ENCODE peak calls at places on chromosomes 12 and 14, in six cellular contexts. One of them, this sample, is unnamed.

GRCh38 chr14:101928415-101928841 is 35.9 kb upstream of the DYNC1H1 start:
- DNase-seq in A549: no peak
- DNase-seq in sigmoid colon: peak
- DNase-seq in thoracic aorta: no peak
- DNase-seq in heart left ventricle: no peak
- DNase-seq in fibroblast of mammary gland: peak
- DNase-seq in this sample: no peak

GRCh38 chr12:94689002-94689645 is 38.8 kb upstream of the TMCC3 start:
- DNase-seq in A549: no peak
- DNase-seq in sigmoid colon: no peak
- DNase-seq in thoracic aorta: no peak
- DNase-seq in heart left ventricle: no peak
- DNase-seq in fibroblast of mammary gland: peak
- DNase-seq in this sample: no peak

GRCh38 chr14:29654910-29655590 is 272.6 kb downstream of the PRKD1 start:
- DNase-seq in A549: no peak
- DNase-seq in sigmoid colon: no peak
- DNase-seq in thoracic aorta: no peak
- DNase-seq in heart left ventricle: no peak
- DNase-seq in fibroblast of mammary gland: peak
- DNase-seq in this sample: no peak

GRCh38 chr12:57087689-57088441 is 1.0 kb upstream of the NAB2 start:
- DNase-seq in A549: peak
- DNase-seq in sigmoid colon: peak
- DNase-seq in thoracic aorta: peak
- DNase-seq in heart left ventricle: peak
- DNase-seq in fibroblast of mammary gland: peak
- DNase-seq in this sample: peak

GRCh38 chr14:103522649-103523582 is at the start of gene CKB:
- DNase-seq in A549: peak
- DNase-seq in sigmoid colon: peak
- DNase-seq in thoracic aorta: no peak
- DNase-seq in heart left ventricle: peak
- DNase-seq in fibroblast of mammary gland: no peak
- DNase-seq in this sample: no peak

GRCh38 chr12:56631790-56632700 is 1.9 kb upstream of the BAZ2A start:
- DNase-seq in A549: peak
- DNase-seq in sigmoid colon: peak
- DNase-seq in thoracic aorta: peak
- DNase-seq in heart left ventricle: peak
- DNase-seq in fibroblast of mammary gland: peak
- DNase-seq in this sample: peak

GRCh38 chr12:46214668-46215429 is 54.0 kb downstream of the SLC38A1 start:
- DNase-seq in A549: no peak
- DNase-seq in sigmoid colon: no peak
- DNase-seq in thoracic aorta: no peak
- DNase-seq in heart left ventricle: no peak
- DNase-seq in fibroblast of mammary gland: no peak
- DNase-seq in this sample: no peak

GRCh38 chr12:106897082-106897481 is 58.6 kb upstream of the TMEM263 start:
- DNase-seq in A549: peak
- DNase-seq in sigmoid colon: no peak
- DNase-seq in thoracic aorta: no peak
- DNase-seq in heart left ventricle: no peak
- DNase-seq in fibroblast of mammary gland: peak
- DNase-seq in this sample: no peak

GRCh38 chr14:56176530-56176929 is 58.3 kb downstream of the PELI2 start:
- DNase-seq in A549: no peak
- DNase-seq in sigmoid colon: no peak
- DNase-seq in thoracic aorta: no peak
- DNase-seq in heart left ventricle: no peak
- DNase-seq in fibroblast of mammary gland: no peak
- DNase-seq in this sample: no peak

GRCh38 chr14:95993768-95994592 is 45.2 kb upstream of the C14orf132 start:
- DNase-seq in A549: peak
- DNase-seq in sigmoid colon: no peak
- DNase-seq in thoracic aorta: no peak
- DNase-seq in heart left ventricle: no peak
- DNase-seq in fibroblast of mammary gland: peak
- DNase-seq in this sample: peak

GRCh38 chr12:52019123-52019770 is 12.5 kb downstream of the TAMALIN start:
- DNase-seq in A549: no peak
- DNase-seq in sigmoid colon: peak
- DNase-seq in thoracic aorta: no peak
- DNase-seq in heart left ventricle: no peak
- DNase-seq in fibroblast of mammary gland: no peak
- DNase-seq in this sample: no peak

GRCh38 chr12:15621140-15621539 is 168.0 kb downstream of the EPS8 start:
- DNase-seq in A549: no peak
- DNase-seq in sigmoid colon: no peak
- DNase-seq in thoracic aorta: no peak
- DNase-seq in heart left ventricle: no peak
- DNase-seq in fibroblast of mammary gland: no peak
- DNase-seq in this sample: no peak

GRCh38 chr14:39897657-39898056 is 465.4 kb upstream of the FBXO33 start:
- DNase-seq in A549: no peak
- DNase-seq in sigmoid colon: no peak
- DNase-seq in thoracic aorta: no peak
- DNase-seq in heart left ventricle: no peak
- DNase-seq in fibroblast of mammary gland: no peak
- DNase-seq in this sample: no peak

GRCh38 chr14:105089746-105090492 is 24.7 kb upstream of the GPR132 start:
- DNase-seq in A549: peak
- DNase-seq in sigmoid colon: peak
- DNase-seq in thoracic aorta: no peak
- DNase-seq in heart left ventricle: no peak
- DNase-seq in fibroblast of mammary gland: no peak
- DNase-seq in this sample: no peak

GRCh38 chr12:120759591-120760348 is 34.1 kb downstream of the ACADS start:
- DNase-seq in A549: no peak
- DNase-seq in sigmoid colon: no peak
- DNase-seq in thoracic aorta: no peak
- DNase-seq in heart left ventricle: no peak
- DNase-seq in fibroblast of mammary gland: no peak
- DNase-seq in this sample: no peak

GRCh38 chr12:45637706-45638105 is 91.8 kb upstream of the ARID2 start:
- DNase-seq in A549: no peak
- DNase-seq in sigmoid colon: no peak
- DNase-seq in thoracic aorta: no peak
- DNase-seq in heart left ventricle: no peak
- DNase-seq in fibroblast of mammary gland: peak
- DNase-seq in this sample: no peak

GRCh38 chr12:57627504-57628279 is 5.3 kb downstream of the B4GALNT1 start:
- DNase-seq in A549: no peak
- DNase-seq in sigmoid colon: peak
- DNase-seq in thoracic aorta: no peak
- DNase-seq in heart left ventricle: no peak
- DNase-seq in fibroblast of mammary gland: no peak
- DNase-seq in this sample: no peak

GRCh38 chr14:81247271-81247766 is 26.6 kb upstream of the GTF2A1 start:
- DNase-seq in A549: no peak
- DNase-seq in sigmoid colon: no peak
- DNase-seq in thoracic aorta: no peak
- DNase-seq in heart left ventricle: no peak
- DNase-seq in fibroblast of mammary gland: no peak
- DNase-seq in this sample: no peak

GRCh38 chr12:3587402-3588013 is 96.5 kb downstream of the PRMT8 start:
- DNase-seq in A549: no peak
- DNase-seq in sigmoid colon: peak
- DNase-seq in thoracic aorta: no peak
- DNase-seq in heart left ventricle: no peak
- DNase-seq in fibroblast of mammary gland: no peak
- DNase-seq in this sample: no peak

GRCh38 chr12:5945071-5946008 is at the start of gene ANO2:
- DNase-seq in A549: no peak
- DNase-seq in sigmoid colon: no peak
- DNase-seq in thoracic aorta: no peak
- DNase-seq in heart left ventricle: no peak
- DNase-seq in fibroblast of mammary gland: no peak
- DNase-seq in this sample: no peak

DNA sequence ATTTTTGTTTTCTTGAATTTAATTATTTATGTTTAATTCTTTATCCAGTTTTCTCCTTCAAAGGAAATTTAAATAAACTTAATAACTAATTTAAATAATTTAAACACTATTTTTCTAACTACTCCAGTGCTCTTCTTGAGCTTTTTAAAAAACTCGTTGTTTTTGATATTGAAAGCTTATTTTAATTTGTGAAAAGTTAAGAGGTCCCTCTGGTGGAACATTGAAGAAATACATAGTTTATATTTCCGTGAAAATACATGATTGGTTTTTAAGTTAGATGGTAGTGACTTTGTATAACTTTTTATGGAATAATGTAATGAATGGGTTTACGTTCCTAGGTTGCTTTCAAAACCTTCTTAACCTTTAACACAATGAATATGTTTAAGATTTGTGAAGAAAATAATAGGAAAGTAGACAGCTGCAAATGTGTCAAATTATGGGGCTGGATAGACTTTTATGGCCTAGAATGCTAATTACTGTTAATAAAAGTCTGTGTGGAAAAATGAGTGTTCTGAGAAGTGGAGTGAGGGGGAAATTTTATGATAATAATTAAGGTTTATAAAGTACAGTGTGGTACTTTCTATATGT is 45.9 kb upstream of the MSRB3 start:
- DNase-seq in A549: peak
- DNase-seq in sigmoid colon: no peak
- DNase-seq in thoracic aorta: no peak
- DNase-seq in heart left ventricle: no peak
- DNase-seq in fibroblast of mammary gland: peak
- DNase-seq in this sample: no peak
- H3K4me3 ChIP-seq in A549: no peak
- H3K4me3 ChIP-seq in sigmoid colon: no peak
- H3K4me3 ChIP-seq in thoracic aorta: no peak
- H3K4me3 ChIP-seq in heart left ventricle: no peak
- H3K4me3 ChIP-seq in fibroblast of mammary gland: no peak
- H3K4me3 ChIP-seq in this sample: no peak

DNA sequence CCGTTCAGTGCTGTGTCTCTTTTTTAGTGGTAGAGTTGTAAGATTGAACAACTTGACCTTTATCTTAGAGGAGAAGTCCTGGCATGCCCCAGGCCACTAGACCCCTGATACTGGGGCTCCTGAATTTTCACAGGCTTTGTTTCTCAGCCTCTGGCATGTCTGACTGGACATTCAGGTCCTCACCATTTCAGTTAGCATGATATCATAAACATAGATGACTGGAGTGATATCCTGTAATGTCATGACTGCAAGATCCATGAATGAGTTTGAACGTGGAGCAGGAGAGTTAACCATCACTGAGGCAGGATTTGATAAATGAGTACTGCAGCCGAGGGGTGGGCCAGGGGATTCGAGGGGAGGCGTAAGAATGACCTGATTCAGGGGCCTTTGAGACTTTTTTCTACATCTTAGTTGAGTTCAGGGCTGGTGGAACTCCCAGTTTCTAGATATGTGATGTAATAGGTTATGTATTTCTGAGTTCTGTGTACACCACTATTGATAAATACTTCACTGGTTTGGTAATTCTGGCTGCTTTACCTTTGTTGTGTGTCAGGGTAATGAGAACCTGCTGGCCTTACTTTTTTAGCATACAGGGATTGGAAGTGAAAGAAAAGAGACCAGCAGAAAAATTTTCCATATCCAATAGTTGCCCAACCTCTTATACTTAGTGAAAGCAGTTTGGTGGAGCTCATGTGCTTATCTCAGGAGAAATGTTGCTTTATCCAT is 217.0 kb downstream of the SYNE2 start:
- DNase-seq in A549: no peak
- DNase-seq in sigmoid colon: no peak
- DNase-seq in thoracic aorta: no peak
- DNase-seq in heart left ventricle: no peak
- DNase-seq in fibroblast of mammary gland: no peak
- DNase-seq in this sample: no peak
- TF ChIP-seq CTCF in A549: no peak
- TF ChIP-seq CTCF in sigmoid colon: no peak
- TF ChIP-seq CTCF in thoracic aorta: no peak
- TF ChIP-seq CTCF in heart left ventricle: no peak
- TF ChIP-seq CTCF in fibroblast of mammary gland: no peak
- TF ChIP-seq CTCF in this sample: no peak

GRCh38 chr12:49904601-49905000 is 901 bp upstream of the FAIM2 start:
- DNase-seq in A549: no peak
- DNase-seq in sigmoid colon: peak
- DNase-seq in thoracic aorta: no peak
- DNase-seq in heart left ventricle: peak
- DNase-seq in fibroblast of mammary gland: no peak
- DNase-seq in this sample: no peak
- H3K4me3 ChIP-seq in A549: no peak
- H3K4me3 ChIP-seq in sigmoid colon: no peak
- H3K4me3 ChIP-seq in thoracic aorta: no peak
- H3K4me3 ChIP-seq in heart left ventricle: no peak
- H3K4me3 ChIP-seq in fibroblast of mammary gland: no peak
- H3K4me3 ChIP-seq in this sample: no peak

DNA sequence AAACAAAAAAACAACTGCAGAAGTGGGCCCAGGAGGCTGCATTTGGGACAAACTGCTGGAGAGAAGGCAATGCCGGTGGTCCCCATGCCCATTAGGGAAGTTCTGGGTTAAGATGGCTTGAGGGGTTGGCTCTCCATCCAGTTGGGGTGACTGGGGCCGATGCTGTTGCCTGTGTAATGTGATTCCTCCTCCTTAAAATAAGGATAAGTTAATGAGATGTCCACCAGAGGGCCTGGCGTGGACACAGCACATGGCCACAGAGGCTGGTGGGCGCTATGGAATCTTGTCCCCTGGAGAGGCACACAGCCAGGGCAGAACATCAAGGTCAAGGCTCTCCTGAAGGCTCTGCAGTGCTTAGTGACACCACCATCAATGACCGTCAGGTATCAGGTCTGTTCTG is 1.0 kb upstream of the TESC start:
- DNase-seq in A549: peak
- DNase-seq in sigmoid colon: peak
- DNase-seq in thoracic aorta: no peak
- DNase-seq in heart left ventricle: peak
- DNase-seq in fibroblast of mammary gland: peak
- DNase-seq in this sample: no peak
- TF ChIP-seq CTCF in A549: peak
- TF ChIP-seq CTCF in sigmoid colon: no peak
- TF ChIP-seq CTCF in thoracic aorta: no peak
- TF ChIP-seq CTCF in heart left ventricle: peak
- TF ChIP-seq CTCF in fibroblast of mammary gland: peak
- TF ChIP-seq CTCF in this sample: peak

GRCh38 chr12:123531091-123531490 is 2.4 kb downstream of the RILPL1 start:
- DNase-seq in A549: no peak
- DNase-seq in sigmoid colon: no peak
- DNase-seq in thoracic aorta: no peak
- DNase-seq in heart left ventricle: peak
- DNase-seq in fibroblast of mammary gland: no peak
- DNase-seq in this sample: no peak
- H3K4me3 ChIP-seq in A549: no peak
- H3K4me3 ChIP-seq in sigmoid colon: no peak
- H3K4me3 ChIP-seq in thoracic aorta: peak
- H3K4me3 ChIP-seq in heart left ventricle: peak
- H3K4me3 ChIP-seq in fibroblast of mammary gland: no peak
- H3K4me3 ChIP-seq in this sample: no peak

GRCh38 chr12:2054091-2055018 is 1.6 kb downstream of the CACNA1C start:
- DNase-seq in A549: no peak
- DNase-seq in sigmoid colon: peak
- DNase-seq in thoracic aorta: no peak
- DNase-seq in heart left ventricle: no peak
- DNase-seq in fibroblast of mammary gland: no peak
- DNase-seq in this sample: no peak
- TF ChIP-seq CTCF in A549: no peak
- TF ChIP-seq CTCF in sigmoid colon: no peak
- TF ChIP-seq CTCF in thoracic aorta: no peak
- TF ChIP-seq CTCF in heart left ventricle: no peak
- TF ChIP-seq CTCF in fibroblast of mammary gland: no peak
- TF ChIP-seq CTCF in this sample: no peak

This sample was measured in GM12864.